ENCODE peak calls at places on chromosomes 3 and 15, in eight cellular contexts. K is lower lobe of right lung, I is heart left ventricle, M is AG10803, A is IMR-90, W is K562, P is left ventricle myocardium inferior, L is GM13977. S is an unnamed sample.

GRCh38 chr3:69406156-69406555 is 20.3 kb upstream of the FRMD4B start:
- DNase-seq in K (no peak), I (peak), M (peak), A (no peak), W (no peak), P (peak), L (no peak), S (no peak)

GRCh38 chr3:139213936-139214335 is 129.9 kb upstream of the MRPS22 start:
- DNase-seq in K (no peak), I (no peak), M (no peak), A (no peak), W (no peak), P (no peak), L (no peak), S (no peak)

GRCh38 chr15:63191895-63192603 is 2.6 kb downstream of the RAB8B start:
- DNase-seq in K (no peak), I (no peak), M (no peak), A (no peak), W (no peak), P (no peak), L (peak), S (no peak)

GRCh38 chr3:70180664-70181063 is 131.8 kb downstream of the MDFIC2 start:
- DNase-seq in K (no peak), I (no peak), M (no peak), A (no peak), W (no peak), P (no peak), L (peak), S (no peak)

GRCh38 chr3:160330111-160330510 is 68.9 kb downstream of the IFT80 start:
- DNase-seq in K (no peak), I (no peak), M (no peak), A (no peak), W (no peak), P (no peak), L (no peak), S (no peak)

GRCh38 chr3:71778353-71778752 is 6.6 kb downstream of the PROK2 start:
- DNase-seq in K (no peak), I (no peak), M (no peak), A (no peak), W (no peak), P (no peak), L (no peak), S (no peak)

GRCh38 chr15:67762610-67763368 is 62.5 kb upstream of the SKOR1 start:
- DNase-seq in K (no peak), I (no peak), M (peak), A (peak), W (no peak), P (no peak), L (peak), S (no peak)

GRCh38 chr3:160564205-160564922 is 1.0 kb downstream of the KPNA4 start:
- DNase-seq in K (peak), I (no peak), M (no peak), A (no peak), W (no peak), P (no peak), L (peak), S (peak)

GRCh38 chr3:52650437-52650836 is 35.3 kb downstream of the PBRM1 start:
- DNase-seq in K (no peak), I (no peak), M (no peak), A (peak), W (peak), P (no peak), L (no peak), S (no peak)

GRCh38 chr15:48566669-48567068 is 78.8 kb downstream of the FBN1 start:
- DNase-seq in K (no peak), I (no peak), M (peak), A (peak), W (no peak), P (no peak), L (no peak), S (no peak)

GRCh38 chr3:197750396-197750831 is 731 bp downstream of the FYTTD1 start:
- DNase-seq in K (peak), I (peak), M (peak), A (peak), W (peak), P (peak), L (peak), S (peak)

GRCh38 chr3:160616721-160617120 is 51.4 kb upstream of the KPNA4 start:
- DNase-seq in K (no peak), I (no peak), M (peak), A (peak), W (no peak), P (no peak), L (no peak), S (no peak)

GRCh38 chr3:150242220-150242938 is 165.7 kb upstream of the TSC22D2 start:
- DNase-seq in K (no peak), I (no peak), M (peak), A (peak), W (no peak), P (no peak), L (no peak), S (no peak)

GRCh38 chr3:13166243-13167063 is 93.2 kb upstream of the IQSEC1 start:
- DNase-seq in K (no peak), I (no peak), M (no peak), A (no peak), W (no peak), P (no peak), L (no peak), S (no peak)

GRCh38 chr3:62051506-62051905 is 321.8 kb downstream of the FEZF2 start:
- DNase-seq in K (peak), I (no peak), M (peak), A (peak), W (peak), P (no peak), L (no peak), S (peak)

GRCh38 chr15:40103124-40103858 is 5.4 kb downstream of the BMF start:
- DNase-seq in K (peak), I (peak), M (peak), A (peak), W (no peak), P (peak), L (no peak), S (no peak)

GRCh38 chr3:101842245-101842934 is 6.9 kb upstream of the NFKBIZ start:
- DNase-seq in K (no peak), I (no peak), M (peak), A (no peak), W (no peak), P (no peak), L (no peak), S (no peak)
- TF ChIP-seq CTCF in K (no peak), I (no peak), M (no peak), A (no peak), W (no peak), P (no peak), L (no peak), S (no peak)

GRCh38 chr15:47548986-47549385 is 168.3 kb upstream of the SEMA6D start:
- DNase-seq in K (no peak), I (no peak), M (no peak), A (no peak), W (no peak), P (no peak), L (no peak), S (no peak)

GRCh38 chr15:47552978-47553608 is 164.2 kb upstream of the SEMA6D start:
- DNase-seq in K (no peak), I (no peak), M (no peak), A (no peak), W (no peak), P (no peak), L (no peak), S (no peak)

GRCh38 chr15:47551559-47551958 is 165.7 kb upstream of the SEMA6D start:
- DNase-seq in K (no peak), I (no peak), M (no peak), A (no peak), W (no peak), P (no peak), L (no peak), S (no peak)

GRCh38 chr15:47553933-47554332 is 163.4 kb upstream of the SEMA6D start:
- DNase-seq in K (no peak), I (no peak), M (no peak), A (no peak), W (no peak), P (no peak), L (no peak), S (no peak)

GRCh38 chr15:47551079-47551478 is 166.2 kb upstream of the SEMA6D start:
- DNase-seq in K (no peak), I (no peak), M (no peak), A (no peak), W (no peak), P (no peak), L (no peak), S (no peak)
- TF ChIP-seq CTCF in K (no peak), I (no peak), M (peak), A (peak), W (no peak), P (peak), L (no peak), S (no peak)

GRCh38 chr3:46086083-46086437 is 58.8 kb upstream of the XCR1 start:
- DNase-seq in K (no peak), I (no peak), M (no peak), A (no peak), W (no peak), P (no peak), L (no peak), S (no peak)

GRCh38 chr3:46089237-46090011 is 62.1 kb upstream of the XCR1 start:
- DNase-seq in K (peak), I (peak), M (peak), A (peak), W (no peak), P (peak), L (peak), S (no peak)

GRCh38 chr3:46085421-46086082 is 58.3 kb upstream of the XCR1 start:
- DNase-seq in K (no peak), I (no peak), M (no peak), A (no peak), W (no peak), P (no peak), L (no peak), S (no peak)

GRCh38 chr3:46090161-46090591 is 62.9 kb upstream of the XCR1 start:
- DNase-seq in K (no peak), I (no peak), M (no peak), A (no peak), W (no peak), P (no peak), L (peak), S (no peak)

GRCh38 chr3:46087871-46088270 is 60.6 kb upstream of the XCR1 start:
- DNase-seq in K (peak), I (no peak), M (peak), A (peak), W (no peak), P (no peak), L (peak), S (no peak)
- TF ChIP-seq CTCF in K (no peak), I (no peak), M (peak), A (peak), W (peak), P (peak), L (peak), S (no peak)

GRCh38 chr3:114454592-114455251 is 160.9 kb downstream of the TIGIT start:
- DNase-seq in K (no peak), I (no peak), M (peak), A (no peak), W (no peak), P (no peak), L (no peak), S (no peak)
- TF ChIP-seq CTCF in K (no peak), I (no peak), M (no peak), A (no peak), W (no peak), P (no peak), L (no peak), S (no peak)

GRCh38 chr3:88812576-88812975 is 294.8 kb upstream of the EPHA3 start:
- DNase-seq in K (no peak), I (no peak), M (peak), A (peak), W (no peak), P (no peak), L (no peak), S (no peak)
- TF ChIP-seq CTCF in K (no peak), I (no peak), M (no peak), A (no peak), W (no peak), P (no peak), L (no peak), S (no peak)

DNA sequence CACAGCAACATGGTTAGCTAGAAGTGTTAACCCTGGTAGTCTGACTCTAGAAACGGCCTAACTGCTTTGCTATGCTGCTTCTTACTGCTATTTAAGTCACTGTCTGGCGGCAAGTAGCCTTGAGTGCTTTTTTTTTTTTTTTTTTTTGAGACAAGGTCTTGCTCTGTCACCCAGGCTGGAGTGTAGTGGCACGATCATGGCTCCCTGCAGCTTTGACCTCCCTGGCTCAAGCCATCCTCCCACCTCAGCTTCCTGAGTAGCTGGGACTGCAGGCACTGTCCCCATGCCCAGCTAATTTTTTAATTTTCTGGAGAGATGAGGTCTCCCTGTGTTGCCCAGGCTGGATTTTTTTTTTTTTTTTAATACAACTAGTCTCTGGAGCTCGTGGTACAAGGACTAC is 93.2 kb downstream of the ITPR1 start:
- DNase-seq in K (no peak), I (no peak), M (no peak), A (no peak), W (no peak), P (no peak), L (no peak), S (no peak)
- TF ChIP-seq CTCF in K (no peak), I (no peak), M (no peak), A (no peak), W (no peak), P (no peak), L (no peak), S (no peak)

DNA sequence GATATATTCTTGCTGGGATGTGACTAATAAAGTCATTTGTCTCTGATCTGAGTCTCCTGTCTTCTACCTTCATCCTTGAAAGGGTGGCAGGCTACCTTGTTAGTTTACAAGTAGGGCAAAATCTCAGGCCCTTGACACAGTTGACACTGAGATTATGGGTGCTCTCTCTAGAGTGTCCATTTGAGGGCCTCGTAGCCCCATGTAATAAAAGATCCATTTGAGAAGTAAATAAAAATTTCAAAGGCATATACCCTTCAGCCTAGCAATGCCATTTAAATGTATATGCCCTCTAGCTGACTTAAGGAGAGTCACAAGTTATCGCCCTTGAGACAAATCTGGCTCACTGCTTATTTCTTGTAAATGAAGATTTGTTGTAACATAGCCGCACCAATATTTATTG is 98.6 kb downstream of the TCF12 start:
- DNase-seq in K (no peak), I (no peak), M (no peak), A (peak), W (no peak), P (no peak), L (peak), S (no peak)
- TF ChIP-seq CTCF in K (peak), I (no peak), M (peak), A (peak), W (no peak), P (no peak), L (peak), S (no peak)

DNA sequence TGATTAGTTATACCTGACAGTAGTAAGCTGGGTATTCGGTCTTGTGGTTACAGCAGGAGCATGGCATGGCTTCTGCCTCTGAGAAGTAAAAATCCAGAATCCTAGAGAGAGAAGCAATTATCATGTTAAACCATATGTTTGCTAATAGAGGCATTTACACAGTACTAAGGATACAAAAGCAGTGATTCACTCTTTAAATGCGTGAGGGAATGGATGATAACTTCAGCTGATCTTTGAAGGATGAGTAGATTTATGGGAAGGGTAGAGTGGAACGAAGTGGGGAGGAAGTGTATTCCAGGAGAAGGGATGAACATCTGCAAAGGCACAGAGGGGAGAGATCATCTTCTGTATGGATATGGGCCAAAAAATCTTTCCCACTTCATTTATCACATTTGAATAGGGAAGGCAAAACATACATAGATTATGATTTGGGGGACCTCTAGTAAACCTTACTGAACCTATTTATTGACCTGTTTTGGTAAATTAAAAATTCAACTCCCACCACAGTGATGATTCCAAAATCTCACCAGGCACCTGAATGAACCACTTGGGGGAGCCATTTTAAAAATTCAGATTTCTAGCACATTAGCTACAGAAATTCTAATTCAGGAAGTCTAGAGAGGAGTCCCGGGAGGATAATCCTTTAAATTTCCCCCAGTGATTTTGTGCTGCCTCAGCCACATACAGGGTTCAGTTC is 35.1 kb downstream of the IGSF10 start:
- DNase-seq in K (no peak), I (no peak), M (peak), A (no peak), W (no peak), P (no peak), L (no peak), S (no peak)
- TF ChIP-seq CTCF in K (peak), I (no peak), M (peak), A (peak), W (no peak), P (no peak), L (peak), S (no peak)

GRCh38 chr15:100849021-100849831 is 30.4 kb upstream of the ALDH1A3 start:
- DNase-seq in K (peak), I (no peak), M (peak), A (peak), W (peak), P (peak), L (peak), S (peak)
- TF ChIP-seq CTCF in K (no peak), I (no peak), M (peak), A (no peak), W (peak), P (peak), L (peak), S (no peak)